ENCODE peak calls at places on chromosomes 13 and 19, in seven cellular contexts. B is SK-N-SH, N is K562, R is GM12891, W is H1, D is HepG2, T is GM12878. F is an unnamed sample.

GRCh38 chr13:99624936-99625540 is 123.8 kb downstream of the TM9SF2 start:
- DNase-seq in B (no peak), N (no peak), R (no peak), W (no peak), D (no peak), T (no peak), F (no peak)

GRCh38 chr19:24033962-24034342 is 53.0 kb upstream of the ZNF254 start:
- DNase-seq in B (peak), N (peak), R (no peak), W (no peak), D (peak), T (no peak), F (peak)

GRCh38 chr13:83692800-83693199 is 189.5 kb downstream of the SLITRK1 start:
- DNase-seq in B (no peak), N (no peak), R (no peak), W (no peak), D (no peak), T (no peak), F (no peak)

GRCh38 chr19:11137542-11138384 is 17.8 kb downstream of the SPC24 start:
- DNase-seq in B (peak), N (peak), R (peak), W (no peak), D (peak), T (no peak), F (peak)

GRCh38 chr13:67075239-67075638 is 154.9 kb downstream of the PCDH9 start:
- DNase-seq in B (no peak), N (no peak), R (no peak), W (no peak), D (no peak), T (no peak), F (no peak)

GRCh38 chr19:40465025-40465780 is at the start of gene BLVRB:
- DNase-seq in B (no peak), N (no peak), R (no peak), W (no peak), D (peak), T (no peak), F (no peak)

GRCh38 chr19:55809381-55810058 is 22.3 kb downstream of the NLRP11 start:
- DNase-seq in B (peak), N (peak), R (peak), W (peak), D (peak), T (no peak), F (peak)

GRCh38 chr19:49853852-49854849 is 3.2 kb downstream of the PTOV1 start:
- DNase-seq in B (no peak), N (no peak), R (no peak), W (no peak), D (no peak), T (no peak), F (no peak)

GRCh38 chr13:49400755-49401659 is 42.9 kb downstream of the CAB39L start:
- DNase-seq in B (peak), N (peak), R (no peak), W (no peak), D (no peak), T (no peak), F (no peak)

GRCh38 chr19:48795855-48796142 is 15.0 kb downstream of the BCAT2 start:
- DNase-seq in B (no peak), N (no peak), R (no peak), W (no peak), D (no peak), T (no peak), F (no peak)

GRCh38 chr19:41563847-41564514 is 12.0 kb upstream of the CEACAM21 start:
- DNase-seq in B (no peak), N (no peak), R (no peak), W (no peak), D (no peak), T (no peak), F (no peak)

GRCh38 chr19:31562916-31563626 is 213.8 kb upstream of the TSHZ3 start:
- DNase-seq in B (no peak), N (no peak), R (no peak), W (no peak), D (no peak), T (no peak), F (no peak)

GRCh38 chr19:55460670-55461258 is 678 bp downstream of the ISOC2 start:
- DNase-seq in B (peak), N (peak), R (no peak), W (no peak), D (peak), T (no peak), F (no peak)

DNA sequence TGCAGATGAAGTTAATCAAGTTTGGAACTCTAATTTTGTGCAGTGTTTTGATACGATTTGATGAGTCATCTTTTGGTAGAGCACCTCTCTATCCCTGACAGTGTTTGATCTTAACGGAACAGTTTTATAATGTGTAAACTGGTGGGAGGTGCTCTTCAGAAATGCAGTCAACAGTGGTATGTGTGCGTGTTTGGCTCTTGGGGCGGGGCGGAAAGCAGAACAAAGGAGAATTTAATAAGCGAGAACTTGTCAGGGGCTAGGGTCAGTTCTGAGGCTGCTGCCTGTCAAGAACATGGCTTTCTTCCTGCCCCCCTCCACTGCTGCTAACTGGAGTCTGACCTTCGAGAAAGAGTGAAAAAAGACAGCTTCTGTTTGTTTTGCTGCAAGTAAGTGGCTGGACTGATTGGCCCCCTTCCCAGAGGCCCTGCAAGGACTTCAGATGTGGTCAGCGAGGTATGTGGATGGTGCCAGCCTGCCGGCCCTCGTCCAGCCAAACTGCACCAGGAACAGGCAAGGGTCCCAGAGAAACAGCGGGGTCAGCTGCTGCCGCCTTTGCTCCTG is 40.8 kb downstream of the BBC3 start:
- DNase-seq in B (peak), N (no peak), R (no peak), W (no peak), D (peak), T (no peak), F (no peak)
- TF ChIP-seq TAF1 in B (no peak), N (no peak), R (no peak), W (no peak), D (no peak), T (no peak), F (no peak)

GRCh38 chr13:111790621-111791020 is 276.3 kb upstream of the SOX1 start:
- DNase-seq in B (no peak), N (no peak), R (no peak), W (no peak), D (no peak), T (no peak), F (no peak)
- TF ChIP-seq TAF1 in B (no peak), N (no peak), R (no peak), W (no peak), D (no peak), T (no peak), F (no peak)

DNA sequence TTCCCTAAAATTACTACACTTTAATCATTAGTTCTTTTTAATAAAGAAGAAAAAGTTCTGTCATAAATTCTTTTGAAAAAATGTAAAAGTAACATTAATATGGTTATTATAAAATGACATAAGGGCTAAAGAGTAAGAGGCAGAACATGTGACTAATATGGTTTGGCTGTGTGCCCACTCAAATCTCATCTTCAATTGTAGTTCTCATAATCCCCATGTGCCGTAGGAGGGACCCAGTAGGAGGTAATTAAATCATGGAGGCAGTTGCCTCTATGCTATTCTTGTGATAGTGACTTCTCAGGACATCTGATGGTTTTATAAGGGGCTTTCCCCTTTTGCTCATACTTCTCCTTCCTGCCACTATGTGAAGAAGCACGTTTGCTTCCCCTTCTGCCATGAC is 104.6 kb downstream of the UGGT2 start:
- DNase-seq in B (no peak), N (no peak), R (no peak), W (no peak), D (no peak), T (no peak), F (no peak)
- TF ChIP-seq TAF1 in B (no peak), N (no peak), R (no peak), W (no peak), D (no peak), T (no peak), F (no peak)

GRCh38 chr19:47447470-47448359 is 24.0 kb downstream of the SLC8A2 start:
- DNase-seq in B (peak), N (peak), R (no peak), W (peak), D (peak), T (no peak), F (no peak)
- TF ChIP-seq TAF1 in B (no peak), N (no peak), R (no peak), W (no peak), D (no peak), T (no peak), F (no peak)

GRCh38 chr13:53110181-53110580 is 81.6 kb downstream of the OLFM4 start:
- DNase-seq in B (no peak), N (no peak), R (no peak), W (no peak), D (no peak), T (no peak), F (no peak)
- TF ChIP-seq TAF1 in B (no peak), N (no peak), R (no peak), W (no peak), D (no peak), T (no peak), F (no peak)